ENCODE peak calls at places on chromosomes 16 and 17, in ten cellular contexts. One of them, this sample, is unnamed.

GRCh38 chr17:16314859-16315258 is 38.4 kb downstream of the CENPV start:
- DNase-seq in iPS DF 6.9: no peak
- DNase-seq in heart left ventricle: no peak
- DNase-seq in gastrocnemius medialis: no peak
- DNase-seq in astrocyte of the spinal cord: no peak
- DNase-seq in H7: no peak
- DNase-seq in stomach: no peak
- DNase-seq in lower lobe of right lung: no peak
- DNase-seq in foreskin fibroblast: no peak
- DNase-seq in lower leg skin: no peak
- DNase-seq in this sample: no peak

GRCh38 chr16:4369006-4369766 is 2.5 kb upstream of the VASN start:
- DNase-seq in gastrocnemius medialis: no peak
- DNase-seq in lower lobe of right lung: no peak
- DNase-seq in heart left ventricle: no peak
- DNase-seq in lower leg skin: no peak
- DNase-seq in astrocyte of the spinal cord: no peak
- DNase-seq in stomach: no peak
- DNase-seq in foreskin fibroblast: no peak
- DNase-seq in H7: no peak
- DNase-seq in iPS DF 6.9: no peak
- DNase-seq in this sample: no peak

GRCh38 chr16:80197790-80198201 is 343.0 kb upstream of the DYNLRB2 start:
- DNase-seq in heart left ventricle: no peak
- DNase-seq in stomach: no peak
- DNase-seq in lower leg skin: no peak
- DNase-seq in lower lobe of right lung: no peak
- DNase-seq in gastrocnemius medialis: no peak
- DNase-seq in iPS DF 6.9: no peak
- DNase-seq in astrocyte of the spinal cord: peak
- DNase-seq in foreskin fibroblast: peak
- DNase-seq in H7: no peak
- DNase-seq in this sample: peak

GRCh38 chr16:12406158-12406557 is 397.5 kb downstream of the CPPED1 start:
- DNase-seq in lower lobe of right lung: no peak
- DNase-seq in lower leg skin: no peak
- DNase-seq in stomach: no peak
- DNase-seq in iPS DF 6.9: no peak
- DNase-seq in gastrocnemius medialis: no peak
- DNase-seq in H7: no peak
- DNase-seq in heart left ventricle: no peak
- DNase-seq in foreskin fibroblast: no peak
- DNase-seq in astrocyte of the spinal cord: no peak
- DNase-seq in this sample: no peak

GRCh38 chr17:28896884-28897768 is at the start of gene FLOT2:
- DNase-seq in astrocyte of the spinal cord: peak
- DNase-seq in heart left ventricle: peak
- DNase-seq in stomach: peak
- DNase-seq in foreskin fibroblast: peak
- DNase-seq in gastrocnemius medialis: peak
- DNase-seq in H7: peak
- DNase-seq in lower leg skin: peak
- DNase-seq in iPS DF 6.9: no peak
- DNase-seq in lower lobe of right lung: peak
- DNase-seq in this sample: no peak

GRCh38 chr17:43665038-43665386 is 3.3 kb upstream of the MEOX1 start:
- DNase-seq in H7: peak
- DNase-seq in astrocyte of the spinal cord: no peak
- DNase-seq in lower leg skin: no peak
- DNase-seq in stomach: no peak
- DNase-seq in foreskin fibroblast: no peak
- DNase-seq in lower lobe of right lung: no peak
- DNase-seq in gastrocnemius medialis: no peak
- DNase-seq in iPS DF 6.9: no peak
- DNase-seq in heart left ventricle: no peak
- DNase-seq in this sample: no peak

GRCh38 chr17:83192161-83192788 is 112.9 kb downstream of the METRNL start:
- DNase-seq in gastrocnemius medialis: peak
- DNase-seq in H7: no peak
- DNase-seq in foreskin fibroblast: peak
- DNase-seq in lower leg skin: peak
- DNase-seq in lower lobe of right lung: peak
- DNase-seq in heart left ventricle: peak
- DNase-seq in iPS DF 6.9: no peak
- DNase-seq in stomach: no peak
- DNase-seq in astrocyte of the spinal cord: peak
- DNase-seq in this sample: no peak

GRCh38 chr17:3222505-3222904 is 15.0 kb downstream of the OR1A1 start:
- DNase-seq in foreskin fibroblast: no peak
- DNase-seq in heart left ventricle: no peak
- DNase-seq in lower lobe of right lung: no peak
- DNase-seq in lower leg skin: no peak
- DNase-seq in H7: no peak
- DNase-seq in gastrocnemius medialis: no peak
- DNase-seq in iPS DF 6.9: no peak
- DNase-seq in astrocyte of the spinal cord: no peak
- DNase-seq in stomach: no peak
- DNase-seq in this sample: no peak

GRCh38 chr16:70267516-70267915 is 15.8 kb upstream of the EXOSC6 start:
- DNase-seq in astrocyte of the spinal cord: peak
- DNase-seq in H7: peak
- DNase-seq in lower lobe of right lung: no peak
- DNase-seq in foreskin fibroblast: peak
- DNase-seq in iPS DF 6.9: no peak
- DNase-seq in heart left ventricle: no peak
- DNase-seq in stomach: peak
- DNase-seq in gastrocnemius medialis: no peak
- DNase-seq in lower leg skin: no peak
- DNase-seq in this sample: no peak

GRCh38 chr17:5031365-5032082 is 3.7 kb downstream of the SLC52A1 start:
- DNase-seq in iPS DF 6.9: peak
- DNase-seq in gastrocnemius medialis: peak
- DNase-seq in lower leg skin: peak
- DNase-seq in astrocyte of the spinal cord: peak
- DNase-seq in heart left ventricle: peak
- DNase-seq in foreskin fibroblast: peak
- DNase-seq in lower lobe of right lung: peak
- DNase-seq in stomach: peak
- DNase-seq in H7: peak
- DNase-seq in this sample: peak

GRCh38 chr17:28733346-28733745 is 4.8 kb downstream of the NEK8 start:
- DNase-seq in stomach: no peak
- DNase-seq in H7: no peak
- DNase-seq in heart left ventricle: no peak
- DNase-seq in iPS DF 6.9: no peak
- DNase-seq in astrocyte of the spinal cord: peak
- DNase-seq in foreskin fibroblast: no peak
- DNase-seq in gastrocnemius medialis: no peak
- DNase-seq in lower leg skin: no peak
- DNase-seq in lower lobe of right lung: no peak
- DNase-seq in this sample: no peak

GRCh38 chr17:17028059-17028877 is 14.0 kb upstream of the MPRIP start:
- DNase-seq in foreskin fibroblast: no peak
- DNase-seq in astrocyte of the spinal cord: peak
- DNase-seq in H7: peak
- DNase-seq in lower lobe of right lung: peak
- DNase-seq in gastrocnemius medialis: peak
- DNase-seq in heart left ventricle: no peak
- DNase-seq in stomach: peak
- DNase-seq in lower leg skin: peak
- DNase-seq in iPS DF 6.9: no peak
- DNase-seq in this sample: no peak

GRCh38 chr17:8401107-8401506 is 3.5 kb upstream of the RNF222 start:
- DNase-seq in astrocyte of the spinal cord: no peak
- DNase-seq in lower leg skin: no peak
- DNase-seq in iPS DF 6.9: no peak
- DNase-seq in H7: no peak
- DNase-seq in gastrocnemius medialis: no peak
- DNase-seq in lower lobe of right lung: no peak
- DNase-seq in foreskin fibroblast: no peak
- DNase-seq in heart left ventricle: no peak
- DNase-seq in stomach: no peak
- DNase-seq in this sample: no peak

GRCh38 chr16:63617047-63617989 is 1504.5 kb downstream of the CDH11 start:
- DNase-seq in lower lobe of right lung: no peak
- DNase-seq in foreskin fibroblast: no peak
- DNase-seq in H7: peak
- DNase-seq in iPS DF 6.9: no peak
- DNase-seq in heart left ventricle: peak
- DNase-seq in gastrocnemius medialis: no peak
- DNase-seq in stomach: no peak
- DNase-seq in astrocyte of the spinal cord: no peak
- DNase-seq in lower leg skin: no peak
- DNase-seq in this sample: no peak
- H3K4me3 ChIP-seq in lower lobe of right lung: peak
- H3K4me3 ChIP-seq in foreskin fibroblast: peak
- H3K4me3 ChIP-seq in H7: peak
- H3K4me3 ChIP-seq in iPS DF 6.9: no peak
- H3K4me3 ChIP-seq in heart left ventricle: peak
- H3K4me3 ChIP-seq in gastrocnemius medialis: no peak
- H3K4me3 ChIP-seq in stomach: peak
- H3K4me3 ChIP-seq in astrocyte of the spinal cord: peak
- H3K4me3 ChIP-seq in lower leg skin: peak
- H3K4me3 ChIP-seq in this sample: peak

DNA sequence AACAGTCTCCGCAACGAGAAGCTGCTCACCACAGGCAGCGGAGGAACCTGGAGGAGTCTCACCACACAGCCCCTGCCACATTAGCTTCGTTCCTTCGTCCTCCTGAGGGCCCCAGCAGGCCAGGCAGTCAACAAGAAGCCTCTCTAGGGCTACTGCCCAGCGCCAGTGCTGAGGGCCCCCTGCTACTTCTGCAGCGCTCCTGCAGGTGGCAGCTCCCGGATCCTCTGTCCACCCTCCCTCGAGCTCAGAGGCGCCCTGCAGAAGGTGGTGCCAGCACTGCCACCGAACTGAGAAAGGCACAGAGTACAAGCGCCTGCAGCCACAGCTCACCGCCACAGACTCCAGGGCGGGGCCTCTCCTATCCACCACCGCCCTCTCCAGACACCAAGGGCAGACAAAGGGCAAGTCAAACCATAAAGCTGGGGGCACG is 27.3 kb downstream of the KDM8 start:
- DNase-seq in astrocyte of the spinal cord: no peak
- DNase-seq in stomach: peak
- DNase-seq in iPS DF 6.9: no peak
- DNase-seq in H7: peak
- DNase-seq in lower lobe of right lung: peak
- DNase-seq in gastrocnemius medialis: no peak
- DNase-seq in heart left ventricle: peak
- DNase-seq in lower leg skin: no peak
- DNase-seq in foreskin fibroblast: no peak
- DNase-seq in this sample: no peak
- H3K4me3 ChIP-seq in astrocyte of the spinal cord: no peak
- H3K4me3 ChIP-seq in stomach: no peak
- H3K4me3 ChIP-seq in iPS DF 6.9: no peak
- H3K4me3 ChIP-seq in H7: no peak
- H3K4me3 ChIP-seq in lower lobe of right lung: no peak
- H3K4me3 ChIP-seq in gastrocnemius medialis: no peak
- H3K4me3 ChIP-seq in heart left ventricle: no peak
- H3K4me3 ChIP-seq in lower leg skin: no peak
- H3K4me3 ChIP-seq in foreskin fibroblast: no peak
- H3K4me3 ChIP-seq in this sample: no peak

GRCh38 chr17:38507921-38508569 is 79.8 kb downstream of the ARHGAP23 start:
- DNase-seq in foreskin fibroblast: no peak
- DNase-seq in lower lobe of right lung: no peak
- DNase-seq in stomach: no peak
- DNase-seq in iPS DF 6.9: no peak
- DNase-seq in gastrocnemius medialis: no peak
- DNase-seq in astrocyte of the spinal cord: no peak
- DNase-seq in heart left ventricle: no peak
- DNase-seq in H7: peak
- DNase-seq in lower leg skin: no peak
- DNase-seq in this sample: no peak

GRCh38 chr17:38509772-38510423 is 81.6 kb downstream of the ARHGAP23 start:
- DNase-seq in heart left ventricle: peak
- DNase-seq in gastrocnemius medialis: no peak
- DNase-seq in lower lobe of right lung: no peak
- DNase-seq in stomach: no peak
- DNase-seq in foreskin fibroblast: no peak
- DNase-seq in iPS DF 6.9: no peak
- DNase-seq in lower leg skin: no peak
- DNase-seq in astrocyte of the spinal cord: no peak
- DNase-seq in H7: peak
- DNase-seq in this sample: no peak

GRCh38 chr17:38510424-38511125 is 82.3 kb downstream of the ARHGAP23 start:
- DNase-seq in astrocyte of the spinal cord: peak
- DNase-seq in iPS DF 6.9: no peak
- DNase-seq in foreskin fibroblast: no peak
- DNase-seq in lower lobe of right lung: no peak
- DNase-seq in heart left ventricle: peak
- DNase-seq in gastrocnemius medialis: no peak
- DNase-seq in stomach: peak
- DNase-seq in lower leg skin: no peak
- DNase-seq in H7: peak
- DNase-seq in this sample: no peak

GRCh38 chr17:38508570-38508950 is 80.3 kb downstream of the ARHGAP23 start:
- DNase-seq in H7: peak
- DNase-seq in heart left ventricle: no peak
- DNase-seq in astrocyte of the spinal cord: no peak
- DNase-seq in stomach: no peak
- DNase-seq in gastrocnemius medialis: no peak
- DNase-seq in foreskin fibroblast: no peak
- DNase-seq in lower lobe of right lung: no peak
- DNase-seq in iPS DF 6.9: no peak
- DNase-seq in lower leg skin: no peak
- DNase-seq in this sample: no peak

GRCh38 chr17:38509008-38509771 is 80.9 kb downstream of the ARHGAP23 start:
- DNase-seq in H7: peak
- DNase-seq in iPS DF 6.9: no peak
- DNase-seq in stomach: peak
- DNase-seq in lower lobe of right lung: peak
- DNase-seq in astrocyte of the spinal cord: peak
- DNase-seq in lower leg skin: peak
- DNase-seq in heart left ventricle: peak
- DNase-seq in foreskin fibroblast: peak
- DNase-seq in gastrocnemius medialis: peak
- DNase-seq in this sample: peak
- H3K4me3 ChIP-seq in H7: peak
- H3K4me3 ChIP-seq in iPS DF 6.9: peak
- H3K4me3 ChIP-seq in stomach: peak
- H3K4me3 ChIP-seq in lower lobe of right lung: no peak
- H3K4me3 ChIP-seq in astrocyte of the spinal cord: peak
- H3K4me3 ChIP-seq in lower leg skin: no peak
- H3K4me3 ChIP-seq in heart left ventricle: peak
- H3K4me3 ChIP-seq in foreskin fibroblast: no peak
- H3K4me3 ChIP-seq in gastrocnemius medialis: no peak
- H3K4me3 ChIP-seq in this sample: no peak

GRCh38 chr16:10642964-10643363 is 51.8 kb downstream of the TEKT5 start:
- DNase-seq in gastrocnemius medialis: no peak
- DNase-seq in iPS DF 6.9: no peak
- DNase-seq in H7: no peak
- DNase-seq in astrocyte of the spinal cord: no peak
- DNase-seq in heart left ventricle: no peak
- DNase-seq in lower leg skin: no peak
- DNase-seq in stomach: no peak
- DNase-seq in lower lobe of right lung: no peak
- DNase-seq in foreskin fibroblast: no peak
- DNase-seq in this sample: no peak
- H3K4me3 ChIP-seq in gastrocnemius medialis: no peak
- H3K4me3 ChIP-seq in iPS DF 6.9: no peak
- H3K4me3 ChIP-seq in H7: no peak
- H3K4me3 ChIP-seq in astrocyte of the spinal cord: no peak
- H3K4me3 ChIP-seq in heart left ventricle: no peak
- H3K4me3 ChIP-seq in lower leg skin: no peak
- H3K4me3 ChIP-seq in stomach: no peak
- H3K4me3 ChIP-seq in lower lobe of right lung: no peak
- H3K4me3 ChIP-seq in foreskin fibroblast: no peak
- H3K4me3 ChIP-seq in this sample: no peak